ENCODE peak calls at places on chromosomes 16 and 17, in seven cellular contexts. V is COR-L47, L is DMS 273 treated with DMSO at 0.1 percent for 48 hours, T is adipocyte, U is dorsolateral prefrontal cortex, O is omental fat pad, M is lower leg skin. H is an unnamed sample.

GRCh38 chr17:17079761-17080160 is 37.5 kb downstream of the MPRIP start:
- DNase-seq in V (no peak), L (no peak), T (no peak), U (peak; percentile 60), O (no peak), M (no peak), H (no peak)

GRCh38 chr17:38401459-38401858 is 26.8 kb upstream of the ARHGAP23 start:
- DNase-seq in V (no peak), L (no peak), T (no peak), U (no peak), O (no peak), M (no peak), H (no peak)

GRCh38 chr16:361341-361871 is 8.9 kb upstream of the AXIN1 start:
- DNase-seq in V (no peak), L (no peak), T (no peak), U (peak; percentile 85), O (no peak), M (no peak), H (no peak)

GRCh38 chr16:56121156-56121500 is 70.2 kb upstream of the GNAO1 start:
- DNase-seq in V (no peak), L (no peak), T (no peak), U (no peak), O (no peak), M (no peak), H (no peak)

GRCh38 chr16:72740346-72740745 is 307.6 kb downstream of the ZFHX3 start:
- DNase-seq in V (no peak), L (no peak), T (no peak), U (no peak), O (no peak), M (no peak), H (no peak)

GRCh38 chr17:42720996-42721583 is 23.8 kb downstream of the EZH1 start:
- DNase-seq in V (peak; percentile 78), L (no peak), T (peak; percentile 92), U (no peak), O (no peak), M (no peak), H (no peak)

GRCh38 chr16:1823821-1824220 is 2.8 kb downstream of the HAGH start:
- DNase-seq in V (no peak), L (no peak), T (peak; percentile 61), U (peak; percentile 84), O (no peak), M (no peak), H (no peak)

GRCh38 chr17:42618442-42619150 is 9.1 kb downstream of the TUBG1 start:
- DNase-seq in V (peak; percentile 26), L (peak; percentile 37), T (no peak), U (no peak), O (no peak), M (no peak), H (no peak)

GRCh38 chr16:58399718-58400633 is 7.7 kb downstream of the GINS3 start:
- DNase-seq in V (no peak), L (no peak), T (no peak), U (no peak), O (no peak), M (no peak), H (no peak)

GRCh38 chr16:79008036-79008868 is 592.3 kb downstream of the MAF start:
- DNase-seq in V (no peak), L (no peak), T (no peak), U (no peak), O (no peak), M (no peak), H (no peak)

GRCh38 chr17:78120971-78121800 is 7.4 kb downstream of the TMC6 start:
- DNase-seq in V (no peak), L (no peak), T (no peak), U (no peak), O (no peak), M (no peak), H (no peak)

GRCh38 chr16:50306287-50306686 is 39.9 kb downstream of the ADCY7 start:
- DNase-seq in V (no peak), L (no peak), T (no peak), U (peak; percentile 17), O (no peak), M (no peak), H (no peak)

GRCh38 chr16:77170805-77171204 is 20.2 kb upstream of the MON1B start:
- DNase-seq in V (no peak), L (no peak), T (no peak), U (no peak), O (no peak), M (no peak), H (no peak)

GRCh38 chr17:71472809-71473789 is 647.7 kb upstream of the SOX9 start:
- DNase-seq in V (peak; percentile 70), L (peak; percentile 25), T (peak; percentile 73), U (no peak), O (no peak), M (no peak), H (no peak)

GRCh38 chr16:3578610-3579551 is 1.7 kb upstream of the NLRC3 start:
- DNase-seq in V (no peak), L (no peak), T (peak; percentile 24), U (no peak), O (no peak), M (no peak), H (no peak)

GRCh38 chr17:8376302-8377067 is at the start of gene KRABD2:
- DNase-seq in V (peak; percentile 63), L (peak; percentile 86), T (peak; percentile 95), U (peak; percentile 90), O (peak; percentile 62), M (peak; percentile 77), H (peak; percentile 94)

GRCh38 chr17:34249497-34249877 is 5.6 kb upstream of the CCL2 start:
- DNase-seq in V (no peak), L (no peak), T (no peak), U (no peak), O (no peak), M (no peak), H (peak; percentile 83)

GRCh38 chr17:4375039-4375748 is 8.7 kb upstream of the UBE2G1 start:
- DNase-seq in V (no peak), L (no peak), T (no peak), U (no peak), O (no peak), M (no peak), H (no peak)

GRCh38 chr16:84507011-84507982 is 2.8 kb upstream of the MEAK7 start:
- DNase-seq in V (no peak), L (no peak), T (no peak), U (no peak), O (no peak), M (no peak), H (no peak)

H was measured in esophagus muscularis mucosa.